ENCODE peak calls at places on chromosomes 5 and 9, in seven cellular contexts. I, A, D, J, R, Y and W are unnamed samples.

GRCh38 chr9:112548836-112549235 is 62.2 kb downstream of the KIAA1958 start:
- DNase-seq in R (no peak), J (no peak), I (no peak), A (no peak), Y (no peak), D (no peak), W (no peak)

GRCh38 chr5:149471406-149472183 is 79.6 kb downstream of the CSNK1A1 start:
- DNase-seq in J (no peak), I (peak; percentile 25), D (no peak), A (peak; percentile 84), Y (peak; percentile 55), R (no peak), W (no peak)

GRCh38 chr5:124895236-124895635 is 148.8 kb upstream of the ZNF608 start:
- DNase-seq in Y (no peak), J (no peak), I (no peak), R (no peak), A (no peak), D (no peak), W (no peak)

GRCh38 chr5:14218897-14219573 is 75.9 kb downstream of the TRIO start:
- DNase-seq in I (peak; percentile 38), J (no peak), A (no peak), D (no peak), Y (no peak), R (no peak), W (no peak)

GRCh38 chr9:81320909-81321482 is 368.4 kb downstream of the TLE1 start:
- DNase-seq in D (no peak), R (no peak), I (no peak), A (no peak), Y (no peak), J (no peak), W (no peak)

GRCh38 chr9:12784461-12785250 is 9.8 kb downstream of the LURAP1L start:
- DNase-seq in A (peak; percentile 42), J (no peak), Y (peak; percentile 35), D (no peak), R (peak; percentile 75), I (peak; percentile 55), W (no peak)

GRCh38 chr9:71929791-71930440 is 18.5 kb downstream of the C9orf85 start:
- DNase-seq in R (no peak), I (peak; percentile 87), J (no peak), Y (no peak), A (no peak), D (no peak), W (no peak)

GRCh38 chr5:107764976-107765684 is 94.4 kb upstream of the EFNA5 start:
- DNase-seq in D (no peak), I (no peak), Y (no peak), R (no peak), J (no peak), A (no peak), W (no peak)

GRCh38 chr5:67381240-67381875 is 184.8 kb upstream of the CD180 start:
- DNase-seq in A (no peak), J (no peak), I (no peak), D (no peak), R (no peak), Y (no peak), W (no peak)

GRCh38 chr5:10348258-10348657 is 5.2 kb upstream of the MARCHF6 start:
- DNase-seq in Y (no peak), D (no peak), R (no peak), J (no peak), A (no peak), I (no peak), W (no peak)

GRCh38 chr5:169696621-169697517 is 59.8 kb downstream of the DOCK2 start:
- DNase-seq in R (no peak), I (no peak), J (no peak), D (no peak), Y (peak; percentile 7), A (no peak), W (no peak)

GRCh38 chr9:107491081-107492053 is 1.8 kb upstream of the KLF4 start:
- DNase-seq in D (no peak), I (no peak), R (peak; percentile 81), Y (peak; percentile 21), A (peak; percentile 35), J (peak; percentile 46), W (no peak)
- H3K27me3 ChIP-seq in D (no peaks in the 10 kb centered on the region), I (no peaks in the 10 kb centered on the region), R (no peaks in the 10 kb centered on the region), Y (peaks cover 22% of the 10 kb centered on the region), A (no peaks in the 10 kb centered on the region), J (no peaks in the 10 kb centered on the region), W (peaks cover 20% of the 10 kb centered on the region)

GRCh38 chr5:8826491-8826890 is 719.4 kb downstream of the SEMA5A start:
- DNase-seq in I (no peak), Y (no peak), D (no peak), A (no peak), R (no peak), J (no peak), W (no peak)
- H3K9me3 ChIP-seq in I (no peaks in the 10 kb centered on the region), Y (no peaks in the 10 kb centered on the region), D (peaks cover 6% of the 10 kb centered on the region), A (no peaks in the 10 kb centered on the region), R (no peaks in the 10 kb centered on the region), J (no peaks in the 10 kb centered on the region), W (no peaks in the 10 kb centered on the region)

GRCh38 chr9:131447148-131447547 is 53.3 kb downstream of the PRRC2B start:
- DNase-seq in D (no peak), R (no peak), J (no peak), I (peak; percentile 89), Y (no peak), A (no peak), W (no peak)
- H3K4me3 ChIP-seq in D (no peak overlapping the region), R (no peak overlapping the region), J (no peak overlapping the region), I (no peak overlapping the region), Y (no peak overlapping the region), A (no peak overlapping the region), W (no peak overlapping the region)

GRCh38 chr5:73370076-73370475 is 78.5 kb downstream of the FOXD1 start:
- DNase-seq in Y (no peak), A (no peak), I (no peak), D (no peak), J (no peak), R (no peak), W (no peak)
- H3K27me3 ChIP-seq in Y (no peaks in the 10 kb centered on the region), A (peaks cover 15% of the 10 kb centered on the region), I (no peaks in the 10 kb centered on the region), D (no peaks in the 10 kb centered on the region), J (no peaks in the 10 kb centered on the region), R (no peaks in the 10 kb centered on the region), W (peaks cover 15% of the 10 kb centered on the region)

GRCh38 chr5:65012411-65012972 is 243.8 kb downstream of the CWC27 start:
- DNase-seq in A (no peak), R (no peak), I (no peak), D (no peak), J (no peak), Y (no peak), W (no peak)
- H3K9me3 ChIP-seq in A (no peaks in the 10 kb centered on the region), R (no peaks in the 10 kb centered on the region), I (no peaks in the 10 kb centered on the region), D (no peaks in the 10 kb centered on the region), J (no peaks in the 10 kb centered on the region), Y (no peaks in the 10 kb centered on the region), W (no peaks in the 10 kb centered on the region)

DNA sequence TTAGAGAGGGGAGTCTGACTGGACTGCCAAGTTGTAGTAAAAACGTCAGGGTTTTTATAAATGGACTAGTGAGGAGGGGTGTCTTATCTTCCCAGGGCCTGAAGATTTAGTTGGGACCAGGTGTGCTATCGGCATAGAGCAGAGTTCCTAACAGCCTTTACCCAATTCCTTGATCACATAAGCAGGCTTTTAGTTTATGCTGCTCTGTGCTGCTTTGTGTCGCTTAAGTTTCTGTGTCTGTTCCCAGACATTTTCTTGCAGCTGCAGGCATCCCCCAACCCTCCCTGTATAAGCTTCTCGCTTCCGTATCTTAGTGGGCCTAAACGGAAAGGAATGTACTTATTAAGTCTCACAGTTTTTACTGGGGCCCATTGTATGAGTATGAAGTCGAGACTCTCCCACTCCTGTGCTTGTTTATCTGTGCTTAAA is 2.6 kb upstream of the SMC5 start:
- DNase-seq in J (peak; percentile 24), A (no peak), I (peak; percentile 80), D (no peak), R (no peak), Y (peak; percentile 39), W (no peak)
- H3K4me3 ChIP-seq in J (no peak overlapping the region), A (no peak overlapping the region), I (peak overlapping the region; percentile 63), D (no peak overlapping the region), R (peak overlapping the region; percentile 19), Y (no peak overlapping the region), W (no peak overlapping the region)

GRCh38 chr5:135038202-135038828 is 4.3 kb upstream of the PITX1 start:
- DNase-seq in J (no peak), R (no peak), I (peak; percentile 87), A (no peak), Y (no peak), D (no peak), W (no peak)
- H3K27me3 ChIP-seq in J (no peaks in the 10 kb centered on the region), R (peaks cover 83% of the 10 kb centered on the region), I (peaks cover 52% of the 10 kb centered on the region), A (peaks cover 99% of the 10 kb centered on the region), Y (peaks cover 96% of the 10 kb centered on the region), D (no peaks in the 10 kb centered on the region), W (peaks cover 28% of the 10 kb centered on the region)